ENCODE peak calls at places on chromosomes 12 and 14, in eight cellular contexts. One of them, this sample, is unnamed. For H3K27me3, the result is how much of the 10 kb centered on the place peaks cover.

GRCh38 chr14:23259412-23259811 is 21.7 kb downstream of the RNF212B start:
- DNase-seq in fibroblast of lung: no peak
- DNase-seq in endodermal cell: no peak
- DNase-seq in PC-3: no peak
- DNase-seq in cardiac muscle cell: no peak
- DNase-seq in psoas muscle: no peak
- DNase-seq in thoracic aorta: no peak
- DNase-seq in PC-9: no peak
- DNase-seq in this sample: no peak

GRCh38 chr14:52434955-52435354 is 117.3 kb downstream of the TXNDC16 start:
- DNase-seq in psoas muscle: no peak
- DNase-seq in endodermal cell: no peak
- DNase-seq in cardiac muscle cell: no peak
- DNase-seq in fibroblast of lung: no peak
- DNase-seq in PC-3: no peak
- DNase-seq in PC-9: no peak
- DNase-seq in thoracic aorta: no peak
- DNase-seq in this sample: no peak

GRCh38 chr12:104422441-104422840 is 34.3 kb upstream of the CHST11 start:
- DNase-seq in cardiac muscle cell: no peak
- DNase-seq in endodermal cell: no peak
- DNase-seq in fibroblast of lung: no peak
- DNase-seq in psoas muscle: no peak
- DNase-seq in PC-9: peak
- DNase-seq in PC-3: peak
- DNase-seq in thoracic aorta: no peak
- DNase-seq in this sample: no peak

GRCh38 chr12:114476159-114476558 is 70.2 kb upstream of the TBX5 start:
- DNase-seq in fibroblast of lung: peak
- DNase-seq in thoracic aorta: no peak
- DNase-seq in PC-3: peak
- DNase-seq in endodermal cell: peak
- DNase-seq in cardiac muscle cell: peak
- DNase-seq in psoas muscle: no peak
- DNase-seq in PC-9: no peak
- DNase-seq in this sample: no peak

GRCh38 chr14:33629721-33630287 is 321.1 kb downstream of the EGLN3 start:
- DNase-seq in PC-9: no peak
- DNase-seq in cardiac muscle cell: no peak
- DNase-seq in endodermal cell: no peak
- DNase-seq in PC-3: no peak
- DNase-seq in fibroblast of lung: no peak
- DNase-seq in thoracic aorta: no peak
- DNase-seq in psoas muscle: no peak
- DNase-seq in this sample: no peak

GRCh38 chr14:61875483-61875882 is 113.3 kb downstream of the SNAPC1 start:
- DNase-seq in fibroblast of lung: no peak
- DNase-seq in thoracic aorta: no peak
- DNase-seq in PC-3: no peak
- DNase-seq in psoas muscle: no peak
- DNase-seq in endodermal cell: no peak
- DNase-seq in cardiac muscle cell: no peak
- DNase-seq in PC-9: no peak
- DNase-seq in this sample: no peak

GRCh38 chr12:131116437-131117117 is 162.9 kb downstream of the ADGRD1 start:
- DNase-seq in psoas muscle: peak
- DNase-seq in cardiac muscle cell: peak
- DNase-seq in endodermal cell: peak
- DNase-seq in PC-3: peak
- DNase-seq in thoracic aorta: no peak
- DNase-seq in fibroblast of lung: peak
- DNase-seq in PC-9: no peak
- DNase-seq in this sample: no peak

GRCh38 chr14:88333036-88333435 is 10.0 kb upstream of the KCNK10 start:
- DNase-seq in thoracic aorta: no peak
- DNase-seq in cardiac muscle cell: no peak
- DNase-seq in PC-9: no peak
- DNase-seq in fibroblast of lung: no peak
- DNase-seq in PC-3: no peak
- DNase-seq in psoas muscle: no peak
- DNase-seq in endodermal cell: peak
- DNase-seq in this sample: no peak

GRCh38 chr12:69633061-69633460 is 22.4 kb upstream of the LRRC10 start:
- DNase-seq in cardiac muscle cell: no peak
- DNase-seq in psoas muscle: no peak
- DNase-seq in PC-9: no peak
- DNase-seq in fibroblast of lung: no peak
- DNase-seq in endodermal cell: no peak
- DNase-seq in PC-3: peak
- DNase-seq in thoracic aorta: no peak
- DNase-seq in this sample: no peak

GRCh38 chr12:49428652-49429549 is 61.6 kb downstream of the SPATS2 start:
- DNase-seq in PC-3: peak
- DNase-seq in fibroblast of lung: peak
- DNase-seq in cardiac muscle cell: no peak
- DNase-seq in psoas muscle: no peak
- DNase-seq in thoracic aorta: no peak
- DNase-seq in PC-9: no peak
- DNase-seq in endodermal cell: peak
- DNase-seq in this sample: no peak

GRCh38 chr14:99275222-99275584 is 3.2 kb upstream of the BCL11B start:
- DNase-seq in psoas muscle: no peak
- DNase-seq in PC-9: no peak
- DNase-seq in thoracic aorta: no peak
- DNase-seq in PC-3: no peak
- DNase-seq in fibroblast of lung: no peak
- DNase-seq in cardiac muscle cell: no peak
- DNase-seq in endodermal cell: no peak
- DNase-seq in this sample: no peak

GRCh38 chr14:99277534-99277933 is 5.5 kb upstream of the BCL11B start:
- DNase-seq in thoracic aorta: no peak
- DNase-seq in psoas muscle: no peak
- DNase-seq in PC-3: no peak
- DNase-seq in PC-9: no peak
- DNase-seq in cardiac muscle cell: no peak
- DNase-seq in fibroblast of lung: no peak
- DNase-seq in endodermal cell: peak
- DNase-seq in this sample: no peak

GRCh38 chr14:99274346-99275221 is 2.6 kb upstream of the BCL11B start:
- DNase-seq in fibroblast of lung: peak
- DNase-seq in cardiac muscle cell: peak
- DNase-seq in thoracic aorta: no peak
- DNase-seq in PC-9: no peak
- DNase-seq in endodermal cell: peak
- DNase-seq in PC-3: peak
- DNase-seq in psoas muscle: peak
- DNase-seq in this sample: peak

GRCh38 chr14:99278836-99279235 is 6.8 kb upstream of the BCL11B start:
- DNase-seq in fibroblast of lung: no peak
- DNase-seq in PC-3: no peak
- DNase-seq in PC-9: no peak
- DNase-seq in thoracic aorta: no peak
- DNase-seq in cardiac muscle cell: no peak
- DNase-seq in psoas muscle: no peak
- DNase-seq in endodermal cell: no peak
- DNase-seq in this sample: no peak

DNA sequence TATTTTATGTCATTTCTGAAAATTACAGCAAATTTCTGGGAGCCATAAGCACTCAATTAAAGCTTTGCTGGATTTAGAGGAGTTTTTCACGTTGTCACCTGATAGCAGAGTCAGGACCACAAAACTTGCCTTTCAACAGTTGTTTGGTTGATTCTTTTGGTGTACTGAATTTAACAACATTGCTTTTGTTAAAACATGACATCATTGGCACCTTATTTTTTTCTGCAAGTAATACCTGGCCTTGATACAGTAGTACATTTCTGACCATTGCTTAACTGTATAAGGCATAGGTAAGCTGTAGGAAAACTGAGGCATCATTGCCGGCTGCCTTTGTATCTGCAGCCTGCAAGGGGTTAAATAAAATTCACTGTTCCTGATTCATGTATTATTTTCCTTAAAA is 4.5 kb upstream of the BCL11B start:
- DNase-seq in PC-9: no peak
- DNase-seq in endodermal cell: peak
- DNase-seq in thoracic aorta: no peak
- DNase-seq in cardiac muscle cell: no peak
- DNase-seq in PC-3: no peak
- DNase-seq in psoas muscle: no peak
- DNase-seq in fibroblast of lung: no peak
- DNase-seq in this sample: no peak
- H3K27me3 ChIP-seq in PC-9: half or more
- H3K27me3 ChIP-seq in endodermal cell: under half
- H3K27me3 ChIP-seq in thoracic aorta: under half
- H3K27me3 ChIP-seq in cardiac muscle cell: half or more
- H3K27me3 ChIP-seq in PC-3: half or more
- H3K27me3 ChIP-seq in psoas muscle: under half
- H3K27me3 ChIP-seq in fibroblast of lung: under half
- H3K27me3 ChIP-seq in this sample: under half

DNA sequence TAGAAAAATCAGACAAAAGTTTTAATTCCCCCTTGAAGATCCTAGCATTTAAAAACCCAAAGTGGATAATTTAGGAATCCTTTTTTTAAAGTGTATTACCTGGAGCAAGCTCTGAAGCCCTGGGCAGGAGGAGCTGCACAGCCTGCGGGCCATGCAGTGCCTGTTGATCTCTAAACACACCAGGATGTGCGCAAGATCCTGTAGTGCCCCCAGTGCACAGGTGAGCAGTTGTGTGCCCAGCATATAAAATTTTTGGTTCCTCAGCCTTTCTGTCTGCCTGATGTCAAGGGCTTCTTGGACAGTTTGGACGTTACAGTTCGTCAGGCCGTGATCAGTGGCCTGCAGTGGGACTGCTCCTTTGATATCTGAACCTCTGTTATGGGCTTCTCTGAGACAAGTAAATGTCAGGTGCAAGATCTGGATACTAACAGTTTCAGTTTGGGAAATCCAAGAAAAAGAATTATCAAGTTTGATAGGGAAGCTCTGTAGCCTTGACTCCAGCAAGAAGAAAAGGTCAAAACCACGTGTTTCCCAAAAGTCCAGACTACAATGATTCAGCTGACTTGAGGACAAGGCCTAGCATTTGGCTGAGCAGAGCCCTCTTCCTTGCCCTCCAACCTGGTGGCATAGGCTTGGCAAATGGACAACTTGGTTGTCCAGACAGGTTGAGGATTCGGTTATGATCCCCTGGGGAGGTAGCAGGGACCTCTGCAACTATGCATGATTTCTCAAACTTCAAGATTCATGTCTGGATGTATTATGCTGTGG is 1.0 kb downstream of the ATXN7L3B start:
- DNase-seq in psoas muscle: no peak
- DNase-seq in thoracic aorta: no peak
- DNase-seq in PC-3: peak
- DNase-seq in endodermal cell: no peak
- DNase-seq in PC-9: peak
- DNase-seq in fibroblast of lung: peak
- DNase-seq in cardiac muscle cell: peak
- DNase-seq in this sample: no peak
- TF ChIP-seq CTCF in psoas muscle: no peak
- TF ChIP-seq CTCF in thoracic aorta: no peak
- TF ChIP-seq CTCF in PC-3: no peak
- TF ChIP-seq CTCF in endodermal cell: no peak
- TF ChIP-seq CTCF in PC-9: no peak
- TF ChIP-seq CTCF in fibroblast of lung: no peak
- TF ChIP-seq CTCF in cardiac muscle cell: no peak
- TF ChIP-seq CTCF in this sample: no peak

GRCh38 chr12:67819902-67820301 is 169.3 kb upstream of the IFNG-AS1 start:
- DNase-seq in fibroblast of lung: no peak
- DNase-seq in PC-3: no peak
- DNase-seq in psoas muscle: no peak
- DNase-seq in endodermal cell: no peak
- DNase-seq in thoracic aorta: no peak
- DNase-seq in PC-9: no peak
- DNase-seq in cardiac muscle cell: no peak
- DNase-seq in this sample: no peak

GRCh38 chr12:67820694-67821093 is 168.6 kb upstream of the IFNG-AS1 start:
- DNase-seq in fibroblast of lung: no peak
- DNase-seq in thoracic aorta: no peak
- DNase-seq in PC-9: no peak
- DNase-seq in psoas muscle: no peak
- DNase-seq in cardiac muscle cell: no peak
- DNase-seq in PC-3: no peak
- DNase-seq in endodermal cell: no peak
- DNase-seq in this sample: no peak

GRCh38 chr12:67816269-67816668 is 167.7 kb downstream of the DYRK2 start:
- DNase-seq in fibroblast of lung: peak
- DNase-seq in endodermal cell: no peak
- DNase-seq in PC-9: no peak
- DNase-seq in PC-3: no peak
- DNase-seq in cardiac muscle cell: no peak
- DNase-seq in psoas muscle: no peak
- DNase-seq in thoracic aorta: no peak
- DNase-seq in this sample: no peak

GRCh38 chr12:67813509-67813908 is 165.0 kb downstream of the DYRK2 start:
- DNase-seq in cardiac muscle cell: no peak
- DNase-seq in PC-9: no peak
- DNase-seq in thoracic aorta: no peak
- DNase-seq in psoas muscle: no peak
- DNase-seq in PC-3: peak
- DNase-seq in endodermal cell: no peak
- DNase-seq in fibroblast of lung: peak
- DNase-seq in this sample: no peak

DNA sequence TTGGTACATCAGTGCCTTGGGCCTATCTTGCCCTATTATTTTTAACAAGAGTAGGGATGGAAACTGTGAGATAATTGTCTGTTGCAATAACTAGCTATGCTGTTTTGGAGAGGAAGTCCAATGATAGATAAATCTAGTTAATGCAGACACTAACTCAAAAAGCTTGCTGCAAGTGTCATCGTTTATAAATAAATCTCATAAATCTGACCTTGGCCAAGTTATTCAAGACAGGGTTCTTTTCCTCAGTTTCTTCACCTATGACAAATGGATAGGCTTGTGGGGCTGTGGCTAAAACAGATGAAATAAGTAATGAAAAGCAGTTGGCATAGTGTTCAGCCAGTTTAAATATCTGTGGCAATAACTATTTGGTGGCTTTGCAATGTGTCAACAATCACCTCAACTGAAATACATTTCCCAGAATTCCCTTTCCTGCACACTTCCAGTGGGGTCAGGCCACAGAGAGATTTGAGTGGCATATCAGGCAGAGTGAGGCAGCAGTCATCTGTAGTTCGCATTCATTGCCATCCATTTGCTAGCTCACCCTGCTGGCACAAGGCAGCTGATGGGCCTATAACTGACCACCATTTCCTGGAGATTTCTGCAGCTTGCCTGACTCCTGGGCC is 169.9 kb downstream of the DYRK2 start:
- DNase-seq in PC-3: no peak
- DNase-seq in fibroblast of lung: no peak
- DNase-seq in cardiac muscle cell: no peak
- DNase-seq in PC-9: no peak
- DNase-seq in thoracic aorta: no peak
- DNase-seq in endodermal cell: no peak
- DNase-seq in psoas muscle: no peak
- DNase-seq in this sample: no peak
- H3K27ac ChIP-seq in PC-3: no peak
- H3K27ac ChIP-seq in fibroblast of lung: no peak
- H3K27ac ChIP-seq in cardiac muscle cell: no peak
- H3K27ac ChIP-seq in PC-9: no peak
- H3K27ac ChIP-seq in thoracic aorta: no peak
- H3K27ac ChIP-seq in endodermal cell: no peak
- H3K27ac ChIP-seq in psoas muscle: peak
- H3K27ac ChIP-seq in this sample: no peak

GRCh38 chr12:51848843-51849735 is 571 bp upstream of the FIGNL2 start:
- DNase-seq in PC-3: no peak
- DNase-seq in cardiac muscle cell: peak
- DNase-seq in thoracic aorta: no peak
- DNase-seq in psoas muscle: peak
- DNase-seq in fibroblast of lung: no peak
- DNase-seq in endodermal cell: peak
- DNase-seq in PC-9: no peak
- DNase-seq in this sample: no peak
- H3K27me3 ChIP-seq in PC-3: under half
- H3K27me3 ChIP-seq in cardiac muscle cell: under half
- H3K27me3 ChIP-seq in thoracic aorta: under half
- H3K27me3 ChIP-seq in psoas muscle: under half
- H3K27me3 ChIP-seq in fibroblast of lung: under half
- H3K27me3 ChIP-seq in endodermal cell: under half
- H3K27me3 ChIP-seq in PC-9: half or more
- H3K27me3 ChIP-seq in this sample: under half

This sample was measured in pancreas.